ENCODE peak calls at places on chromosomes 12 and 14, in five cellular contexts. V, O, S, Z and Q are unnamed samples.

GRCh38 chr14:61362072-61362750 is 40.8 kb downstream of the PRKCH start:
- DNase-seq in O (no peak), Z (no peak), S (no peak), V (no peak), Q (no peak)

GRCh38 chr12:115810166-115810565 is 467.3 kb downstream of the MED13L start:
- DNase-seq in O (no peak), Z (no peak), V (no peak), S (no peak), Q (no peak)

GRCh38 chr12:47102406-47102805 is 22.6 kb upstream of the AMIGO2 start:
- DNase-seq in Z (no peak), O (no peak), S (no peak), V (no peak), Q (no peak)

GRCh38 chr12:40819427-40820108 is 127.3 kb downstream of the CNTN1 start:
- DNase-seq in V (no peak), S (no peak), O (no peak), Z (no peak), Q (no peak)

GRCh38 chr12:109087250-109087649 is 6.0 kb downstream of the ALKBH2 start:
- DNase-seq in O (no peak), V (no peak), S (no peak), Z (no peak), Q (no peak)

GRCh38 chr14:74571901-74572828 is 39.9 kb downstream of the LTBP2 start:
- DNase-seq in Z (no peak), S (peak; percentile 98), V (no peak), O (peak; percentile 75), Q (peak; percentile 65)

GRCh38 chr14:91227183-91227628 is 17.3 kb downstream of the GPR68 start:
- DNase-seq in S (no peak), Z (no peak), O (no peak), V (no peak), Q (no peak)

GRCh38 chr12:16668198-16668597 is 62.2 kb upstream of the LMO3 start:
- DNase-seq in V (no peak), Z (no peak), O (no peak), S (no peak), Q (no peak)

GRCh38 chr12:109728921-109729836 is 15.6 kb downstream of the FAM222A start:
- DNase-seq in O (no peak), S (no peak), Z (no peak), V (no peak), Q (peak; percentile 16)

GRCh38 chr14:20516921-20517320 is 11.6 kb downstream of the RNASE10 start:
- DNase-seq in Z (no peak), O (no peak), V (no peak), S (peak; percentile 63), Q (no peak)

GRCh38 chr12:61757831-61758505 is 502.2 kb upstream of the USP15 start:
- DNase-seq in S (peak; percentile 68), V (no peak), O (no peak), Z (no peak), Q (no peak)